ENCODE peak calls at places on chromosomes 13 and 19, in seven cellular contexts. One of them, this sample, is unnamed.

GRCh38 chr13:25901460-25902376 is 150.1 kb downstream of the SHISA2 start:
- DNase-seq in endothelial cell: no peak
- DNase-seq in K562: no peak
- DNase-seq in sigmoid colon: no peak
- DNase-seq in GM23338: no peak
- DNase-seq in lower leg skin: no peak
- DNase-seq in HFF-Myc: no peak
- DNase-seq in this sample: peak

GRCh38 chr13:35923347-35923746 is 207.8 kb downstream of the DCLK1 start:
- DNase-seq in endothelial cell: no peak
- DNase-seq in K562: no peak
- DNase-seq in sigmoid colon: no peak
- DNase-seq in GM23338: no peak
- DNase-seq in lower leg skin: peak
- DNase-seq in HFF-Myc: no peak
- DNase-seq in this sample: no peak

GRCh38 chr13:41139296-41139966 is 6.8 kb upstream of the KBTBD6 start:
- DNase-seq in endothelial cell: no peak
- DNase-seq in K562: no peak
- DNase-seq in sigmoid colon: no peak
- DNase-seq in GM23338: no peak
- DNase-seq in lower leg skin: no peak
- DNase-seq in HFF-Myc: no peak
- DNase-seq in this sample: no peak

GRCh38 chr13:44760434-44760833 is 184.3 kb upstream of the TSC22D1 start:
- DNase-seq in endothelial cell: no peak
- DNase-seq in K562: no peak
- DNase-seq in sigmoid colon: no peak
- DNase-seq in GM23338: no peak
- DNase-seq in lower leg skin: no peak
- DNase-seq in HFF-Myc: no peak
- DNase-seq in this sample: no peak

GRCh38 chr13:73677041-73677589 is 457.1 kb downstream of the KLF12 start:
- DNase-seq in endothelial cell: no peak
- DNase-seq in K562: no peak
- DNase-seq in sigmoid colon: no peak
- DNase-seq in GM23338: no peak
- DNase-seq in lower leg skin: no peak
- DNase-seq in HFF-Myc: no peak
- DNase-seq in this sample: no peak

GRCh38 chr13:27599845-27600553 is 20.3 kb downstream of the LNX2 start:
- DNase-seq in endothelial cell: no peak
- DNase-seq in K562: peak
- DNase-seq in sigmoid colon: no peak
- DNase-seq in GM23338: peak
- DNase-seq in lower leg skin: no peak
- DNase-seq in HFF-Myc: no peak
- DNase-seq in this sample: no peak

GRCh38 chr19:7709932-7710460 is 8.1 kb upstream of the FCER2 start:
- DNase-seq in endothelial cell: no peak
- DNase-seq in K562: no peak
- DNase-seq in sigmoid colon: no peak
- DNase-seq in GM23338: no peak
- DNase-seq in lower leg skin: no peak
- DNase-seq in HFF-Myc: no peak
- DNase-seq in this sample: no peak

GRCh38 chr19:45817010-45817724 is 2.1 kb upstream of the RSPH6A start:
- DNase-seq in endothelial cell: peak
- DNase-seq in K562: peak
- DNase-seq in sigmoid colon: peak
- DNase-seq in GM23338: peak
- DNase-seq in lower leg skin: peak
- DNase-seq in HFF-Myc: peak
- DNase-seq in this sample: peak

GRCh38 chr19:4538601-4538954 is 1.3 kb downstream of the LRG1 start:
- DNase-seq in endothelial cell: no peak
- DNase-seq in K562: no peak
- DNase-seq in sigmoid colon: no peak
- DNase-seq in GM23338: no peak
- DNase-seq in lower leg skin: no peak
- DNase-seq in HFF-Myc: no peak
- DNase-seq in this sample: no peak

GRCh38 chr13:43006893-43007631 is 15.0 kb upstream of the EPSTI1 start:
- DNase-seq in endothelial cell: no peak
- DNase-seq in K562: no peak
- DNase-seq in sigmoid colon: no peak
- DNase-seq in GM23338: no peak
- DNase-seq in lower leg skin: no peak
- DNase-seq in HFF-Myc: no peak
- DNase-seq in this sample: no peak

GRCh38 chr13:84136582-84136981 is 254.3 kb upstream of the SLITRK1 start:
- DNase-seq in endothelial cell: no peak
- DNase-seq in K562: no peak
- DNase-seq in sigmoid colon: no peak
- DNase-seq in GM23338: no peak
- DNase-seq in lower leg skin: no peak
- DNase-seq in HFF-Myc: no peak
- DNase-seq in this sample: no peak

GRCh38 chr13:113976711-113977684 is 3.1 kb upstream of the C13orf46 start:
- DNase-seq in endothelial cell: no peak
- DNase-seq in K562: no peak
- DNase-seq in sigmoid colon: peak
- DNase-seq in GM23338: no peak
- DNase-seq in lower leg skin: no peak
- DNase-seq in HFF-Myc: no peak
- DNase-seq in this sample: no peak

GRCh38 chr13:71661921-71662320 is 205.1 kb downstream of the DACH1 start:
- DNase-seq in endothelial cell: no peak
- DNase-seq in K562: no peak
- DNase-seq in sigmoid colon: no peak
- DNase-seq in GM23338: no peak
- DNase-seq in lower leg skin: no peak
- DNase-seq in HFF-Myc: peak
- DNase-seq in this sample: no peak

GRCh38 chr19:16649734-16650133 is 10.2 kb downstream of the SMIM7 start:
- DNase-seq in endothelial cell: no peak
- DNase-seq in K562: no peak
- DNase-seq in sigmoid colon: no peak
- DNase-seq in GM23338: no peak
- DNase-seq in lower leg skin: no peak
- DNase-seq in HFF-Myc: no peak
- DNase-seq in this sample: no peak

GRCh38 chr13:44816701-44817684 is 172.3 kb downstream of the NUFIP1 start:
- DNase-seq in endothelial cell: no peak
- DNase-seq in K562: no peak
- DNase-seq in sigmoid colon: no peak
- DNase-seq in GM23338: no peak
- DNase-seq in lower leg skin: no peak
- DNase-seq in HFF-Myc: no peak
- DNase-seq in this sample: no peak

GRCh38 chr19:18960370-18960769 is 19.4 kb upstream of the HOMER3 start:
- DNase-seq in endothelial cell: no peak
- DNase-seq in K562: no peak
- DNase-seq in sigmoid colon: no peak
- DNase-seq in GM23338: no peak
- DNase-seq in lower leg skin: no peak
- DNase-seq in HFF-Myc: no peak
- DNase-seq in this sample: no peak

GRCh38 chr19:50649433-50650391 is at the start of gene C19orf81:
- DNase-seq in endothelial cell: no peak
- DNase-seq in K562: peak
- DNase-seq in sigmoid colon: no peak
- DNase-seq in GM23338: peak
- DNase-seq in lower leg skin: no peak
- DNase-seq in HFF-Myc: no peak
- DNase-seq in this sample: no peak

GRCh38 chr13:80340643-80341097 is 256 bp downstream of the SPRY2 start:
- DNase-seq in endothelial cell: no peak
- DNase-seq in K562: no peak
- DNase-seq in sigmoid colon: peak
- DNase-seq in GM23338: no peak
- DNase-seq in lower leg skin: no peak
- DNase-seq in HFF-Myc: no peak
- DNase-seq in this sample: no peak

DNA sequence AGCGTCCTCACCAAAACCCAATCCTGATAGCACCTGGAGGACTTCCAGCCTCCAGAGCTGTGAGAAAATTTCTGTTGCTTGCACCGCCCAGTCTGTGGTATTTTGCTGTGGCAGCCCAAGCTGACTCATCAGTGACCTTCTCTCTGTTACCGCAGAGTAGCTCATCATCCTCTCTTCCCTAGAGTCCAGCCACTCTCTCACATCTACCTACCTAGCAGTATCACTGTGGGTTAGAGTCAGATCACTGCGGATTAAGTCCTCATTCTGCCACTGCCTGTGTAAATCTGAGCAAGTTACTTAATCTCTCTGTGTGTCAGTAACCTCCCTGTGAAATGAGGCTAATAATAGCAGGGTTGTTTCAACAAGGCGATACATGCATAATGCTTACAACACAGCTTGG is 40.3 kb upstream of the USPL1 start:
- DNase-seq in endothelial cell: no peak
- DNase-seq in K562: peak
- DNase-seq in sigmoid colon: no peak
- DNase-seq in GM23338: no peak
- DNase-seq in lower leg skin: no peak
- DNase-seq in HFF-Myc: peak
- DNase-seq in this sample: peak
- TF ChIP-seq CTCF in endothelial cell: no peak
- TF ChIP-seq CTCF in K562: no peak
- TF ChIP-seq CTCF in sigmoid colon: no peak
- TF ChIP-seq CTCF in GM23338: no peak
- TF ChIP-seq CTCF in lower leg skin: no peak
- TF ChIP-seq CTCF in HFF-Myc: no peak
- TF ChIP-seq CTCF in this sample: no peak

DNA sequence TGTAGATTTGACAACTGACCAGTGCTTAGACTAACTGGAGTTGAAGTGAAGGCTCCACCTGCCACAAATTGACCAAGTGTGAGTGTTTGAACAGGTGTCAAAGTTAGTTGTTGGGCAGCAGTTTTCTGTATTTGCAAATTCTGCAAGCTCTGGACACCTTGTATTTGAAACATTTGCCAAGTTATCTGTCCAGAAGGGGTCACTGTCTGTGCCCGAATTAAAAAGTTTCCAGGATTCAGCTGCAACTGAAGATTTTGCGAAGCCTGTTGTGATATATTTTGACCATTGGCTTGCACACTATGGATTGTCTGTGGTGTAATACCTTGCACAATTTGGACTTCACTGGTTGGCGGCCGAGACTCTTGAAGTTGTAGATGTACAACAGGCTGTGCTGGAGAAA is 1690.7 kb downstream of the SLITRK5 start:
- DNase-seq in endothelial cell: no peak
- DNase-seq in K562: no peak
- DNase-seq in sigmoid colon: no peak
- DNase-seq in GM23338: no peak
- DNase-seq in lower leg skin: no peak
- DNase-seq in HFF-Myc: no peak
- DNase-seq in this sample: no peak
- TF ChIP-seq CTCF in endothelial cell: no peak
- TF ChIP-seq CTCF in K562: no peak
- TF ChIP-seq CTCF in sigmoid colon: no peak
- TF ChIP-seq CTCF in GM23338: peak
- TF ChIP-seq CTCF in lower leg skin: no peak
- TF ChIP-seq CTCF in HFF-Myc: no peak
- TF ChIP-seq CTCF in this sample: peak

GRCh38 chr13:67650471-67650870 is 420.3 kb upstream of the PCDH9 start:
- DNase-seq in endothelial cell: no peak
- DNase-seq in K562: no peak
- DNase-seq in sigmoid colon: no peak
- DNase-seq in GM23338: no peak
- DNase-seq in lower leg skin: no peak
- DNase-seq in HFF-Myc: no peak
- DNase-seq in this sample: no peak
- TF ChIP-seq CTCF in endothelial cell: no peak
- TF ChIP-seq CTCF in K562: no peak
- TF ChIP-seq CTCF in sigmoid colon: no peak
- TF ChIP-seq CTCF in GM23338: no peak
- TF ChIP-seq CTCF in lower leg skin: no peak
- TF ChIP-seq CTCF in HFF-Myc: no peak
- TF ChIP-seq CTCF in this sample: no peak

DNA sequence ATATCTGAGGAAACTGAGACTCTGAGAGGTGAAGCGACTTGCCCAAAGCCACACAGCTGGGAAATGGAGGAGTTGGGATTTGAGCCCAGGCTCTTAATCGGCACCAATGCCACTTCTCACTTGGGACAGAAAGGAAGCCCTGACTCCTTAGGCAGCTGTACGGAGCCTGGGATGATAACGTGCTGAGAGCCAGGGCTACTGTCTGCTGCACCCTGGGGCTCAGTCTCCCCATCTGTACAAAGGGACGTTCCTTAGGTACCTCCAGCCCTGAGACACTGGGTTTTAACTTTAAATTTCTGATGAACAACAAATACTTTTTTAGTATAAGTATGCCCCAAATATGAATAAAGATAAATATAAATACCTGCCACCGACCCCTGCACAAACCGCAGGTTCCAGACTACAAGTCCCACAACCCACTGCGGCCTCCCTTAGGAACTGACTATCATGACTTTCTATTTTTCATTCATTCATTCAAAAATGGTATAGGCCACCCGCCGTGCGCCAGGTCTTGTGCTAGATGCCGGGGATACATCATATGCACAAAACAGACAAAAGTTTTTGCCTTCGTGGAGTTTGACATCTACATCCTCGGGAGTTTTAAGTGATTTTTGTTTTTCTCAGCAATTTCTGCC is 766 bp upstream of the NCLN start:
- DNase-seq in endothelial cell: peak
- DNase-seq in K562: peak
- DNase-seq in sigmoid colon: peak
- DNase-seq in GM23338: peak
- DNase-seq in lower leg skin: no peak
- DNase-seq in HFF-Myc: no peak
- DNase-seq in this sample: no peak
- TF ChIP-seq CTCF in endothelial cell: no peak
- TF ChIP-seq CTCF in K562: no peak
- TF ChIP-seq CTCF in sigmoid colon: no peak
- TF ChIP-seq CTCF in GM23338: no peak
- TF ChIP-seq CTCF in lower leg skin: no peak
- TF ChIP-seq CTCF in HFF-Myc: no peak
- TF ChIP-seq CTCF in this sample: no peak

GRCh38 chr13:31697290-31697689 is 42.0 kb upstream of the RXFP2 start:
- DNase-seq in endothelial cell: no peak
- DNase-seq in K562: no peak
- DNase-seq in sigmoid colon: no peak
- DNase-seq in GM23338: no peak
- DNase-seq in lower leg skin: no peak
- DNase-seq in HFF-Myc: peak
- DNase-seq in this sample: no peak

GRCh38 chr13:31703780-31704179 is 35.5 kb upstream of the RXFP2 start:
- DNase-seq in endothelial cell: no peak
- DNase-seq in K562: no peak
- DNase-seq in sigmoid colon: no peak
- DNase-seq in GM23338: no peak
- DNase-seq in lower leg skin: no peak
- DNase-seq in HFF-Myc: no peak
- DNase-seq in this sample: no peak

DNA sequence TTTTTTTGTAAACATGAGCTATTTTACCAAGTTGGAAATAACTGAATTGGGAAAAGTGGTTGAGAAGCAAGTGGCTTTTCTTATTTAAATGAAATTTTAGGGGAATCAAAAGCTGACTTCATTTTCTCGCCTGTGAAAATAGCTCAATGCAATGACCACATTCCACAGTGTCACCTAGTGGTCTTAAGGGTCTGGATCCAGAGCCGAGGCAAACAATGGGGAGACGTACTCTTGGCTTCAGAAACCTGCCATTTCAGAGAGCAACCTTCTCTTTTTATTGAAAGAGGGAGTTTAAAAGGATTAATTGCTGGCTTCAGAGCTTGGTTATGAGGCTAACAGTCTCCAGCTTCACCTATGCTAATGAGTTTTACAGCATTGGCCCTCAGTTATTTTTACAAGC is 39.7 kb upstream of the RXFP2 start:
- DNase-seq in endothelial cell: peak
- DNase-seq in K562: no peak
- DNase-seq in sigmoid colon: no peak
- DNase-seq in GM23338: peak
- DNase-seq in lower leg skin: no peak
- DNase-seq in HFF-Myc: no peak
- DNase-seq in this sample: no peak
- TF ChIP-seq CTCF in endothelial cell: no peak
- TF ChIP-seq CTCF in K562: no peak
- TF ChIP-seq CTCF in sigmoid colon: no peak
- TF ChIP-seq CTCF in GM23338: peak
- TF ChIP-seq CTCF in lower leg skin: no peak
- TF ChIP-seq CTCF in HFF-Myc: no peak
- TF ChIP-seq CTCF in this sample: no peak